ENCODE peak calls at places on chromosomes 1 and 21, in seven cellular contexts. A is HCT116, H is heart left ventricle, E is uterus, C is transverse colon, P is suprapubic skin, M is endothelial cell of umbilical vein. X is an unnamed sample.

GRCh38 chr21:15054089-15054488 is 10.7 kb downstream of the NRIP1 start:
- DNase-seq in A (no peak), H (no peak), E (no peak), C (peak; percentile 28), P (no peak), M (peak; percentile 25), X (no peak)

GRCh38 chr1:112465122-112465521 is 43.6 kb upstream of the WNT2B start:
- DNase-seq in A (no peak), H (no peak), E (no peak), C (no peak), P (no peak), M (peak; percentile 87), X (no peak)

GRCh38 chr1:14738235-14738634 is 139.8 kb downstream of the KAZN start:
- DNase-seq in A (no peak), H (no peak), E (no peak), C (no peak), P (no peak), M (no peak), X (no peak)

GRCh38 chr1:153567621-153568366 is 2.1 kb upstream of the S100A2 start:
- DNase-seq in A (peak; percentile 59), H (no peak), E (no peak), C (no peak), P (no peak), M (peak; percentile 39), X (no peak)

GRCh38 chr1:155978973-155979429 is 654 bp upstream of the ARHGEF2 start:
- DNase-seq in A (no peak), H (no peak), E (peak; percentile 56), C (peak; percentile 47), P (no peak), M (no peak), X (no peak)

GRCh38 chr1:5645929-5646328 is 346.3 kb downstream of the NPHP4 start:
- DNase-seq in A (no peak), H (no peak), E (no peak), C (no peak), P (no peak), M (no peak), X (no peak)

GRCh38 chr1:12636098-12636950 is 7.6 kb upstream of the AADACL4 start:
- DNase-seq in A (no peak), H (peak; percentile 76), E (peak; percentile 40), C (no peak), P (peak; percentile 72), M (peak; percentile 73), X (no peak)

GRCh38 chr1:42953182-42954180 is 5.2 kb downstream of the SLC2A1 start:
- DNase-seq in A (no peak), H (no peak), E (no peak), C (no peak), P (no peak), M (no peak), X (no peak)

GRCh38 chr1:117928881-117929339 is 511 bp downstream of the GDAP2 start:
- DNase-seq in A (peak; percentile 39), H (peak; percentile 74), E (peak; percentile 23), C (peak; percentile 67), P (peak; percentile 77), M (peak; percentile 70), X (peak; percentile 71)

GRCh38 chr1:90417139-90417538 is 300.0 kb downstream of the BARHL2 start:
- DNase-seq in A (no peak), H (no peak), E (no peak), C (no peak), P (no peak), M (no peak), X (no peak)

GRCh38 chr1:162538815-162539431 is 22.6 kb upstream of the UAP1 start:
- DNase-seq in A (peak; percentile 75), H (no peak), E (no peak), C (no peak), P (no peak), M (peak; percentile 84), X (no peak)

GRCh38 chr21:44785620-44786344 is 15.8 kb downstream of the UBE2G2 start:
- DNase-seq in A (no peak), H (no peak), E (no peak), C (no peak), P (no peak), M (no peak), X (no peak)

GRCh38 chr1:22825790-22826189 is 115.2 kb downstream of the EPHB2 start:
- DNase-seq in A (no peak), H (peak; percentile 40), E (no peak), C (no peak), P (no peak), M (no peak), X (no peak)

GRCh38 chr1:206080421-206080820 is 27.4 kb downstream of the RHEX start:
- DNase-seq in A (no peak), H (no peak), E (no peak), C (no peak), P (no peak), M (no peak), X (no peak)

GRCh38 chr1:193537266-193538003 is 351.0 kb upstream of the B3GALT2 start:
- DNase-seq in A (no peak), H (no peak), E (no peak), C (peak; percentile 54), P (no peak), M (no peak), X (peak; percentile 79)

GRCh38 chr1:232328496-232329102 is 301.3 kb downstream of the SIPA1L2 start:
- DNase-seq in A (no peak), H (no peak), E (no peak), C (no peak), P (no peak), M (no peak), X (no peak)

GRCh38 chr1:32071758-32072621 is 749 bp upstream of the TMEM39B start:
- DNase-seq in A (no peak), H (no peak), E (no peak), C (no peak), P (no peak), M (peak; percentile 95), X (no peak)

GRCh38 chr1:32068891-32069590 is 3.7 kb upstream of the TMEM39B start:
- DNase-seq in A (no peak), H (no peak), E (no peak), C (no peak), P (no peak), M (peak; percentile 13), X (no peak)

GRCh38 chr1:32073387-32074229 is 869 bp downstream of the TMEM39B start:
- DNase-seq in A (no peak), H (no peak), E (no peak), C (no peak), P (no peak), M (no peak), X (no peak)

GRCh38 chr1:32074841-32075240 is 2.1 kb downstream of the TMEM39B start:
- DNase-seq in A (no peak), H (no peak), E (no peak), C (no peak), P (no peak), M (no peak), X (no peak)

DNA sequence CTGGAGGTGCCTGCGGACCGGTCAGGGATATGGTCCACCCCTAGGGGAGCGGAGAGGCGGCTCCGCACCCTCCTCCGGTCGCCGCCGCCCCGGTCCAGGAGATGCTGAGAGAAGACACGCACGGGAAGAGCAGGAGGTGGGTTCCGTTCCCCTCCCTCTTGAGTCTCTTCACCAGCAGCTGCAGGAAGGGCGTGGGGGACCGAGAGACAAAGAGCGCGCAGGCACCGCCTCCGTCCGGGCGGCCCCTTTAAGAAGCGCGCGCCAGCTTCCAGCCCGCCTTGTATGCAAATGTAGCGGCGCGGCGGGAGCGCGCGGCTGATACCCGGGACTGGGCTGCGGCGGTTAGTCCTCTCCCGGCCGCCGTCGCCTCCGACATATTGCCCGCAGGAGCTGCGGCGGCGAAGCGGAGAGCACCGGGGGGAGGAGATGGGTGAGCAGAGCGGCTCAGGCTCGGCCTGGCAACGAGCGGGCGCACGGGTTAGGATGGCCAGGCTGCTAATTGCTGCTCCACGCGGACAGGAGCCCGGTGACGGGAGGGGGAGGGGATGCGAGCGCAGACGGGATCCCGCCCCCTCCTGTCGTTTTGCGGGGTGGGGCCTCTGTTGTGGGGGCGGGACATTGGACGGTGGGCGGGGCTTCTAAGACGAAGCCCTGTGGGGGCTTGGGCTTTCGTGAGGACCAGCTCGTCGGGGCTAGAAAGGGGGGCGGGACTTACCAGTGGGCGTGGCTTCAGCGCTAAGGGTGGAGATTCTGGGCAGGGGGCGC is at the start of gene TMEM39B:
- DNase-seq in A (peak; percentile 86), H (peak; percentile 98), E (peak; percentile 93), C (peak; percentile 95), P (peak; percentile 95), M (peak; percentile 94), X (peak; percentile 98)
- TF ChIP-seq POLR2A in A (peak; percentile 30), H (peak; percentile 51), E (peak; percentile 52), C (peak; percentile 44), P (peak; percentile 20), M (peak; percentile 76), X (peak; percentile 39)

GRCh38 chr1:19348441-19349198 is 36.5 kb downstream of the SLC66A1 start:
- DNase-seq in A (no peak), H (no peak), E (no peak), C (no peak), P (no peak), M (no peak), X (no peak)
- H3K36me3 ChIP-seq in A (no peaks in the 10 kb centered on the region), H (peaks cover 79% of the 10 kb centered on the region), E (no peaks in the 10 kb centered on the region), C (peaks cover 15% of the 10 kb centered on the region), P (peaks cover 61% of the 10 kb centered on the region), M (peaks cover 44% of the 10 kb centered on the region), X (no peaks in the 10 kb centered on the region)

GRCh38 chr1:35623832-35624231 is 17.5 kb downstream of the PSMB2 start:
- DNase-seq in A (no peak), H (no peak), E (no peak), C (no peak), P (no peak), M (no peak), X (no peak)

GRCh38 chr1:35619237-35620121 is 21.8 kb downstream of the PSMB2 start:
- DNase-seq in A (no peak), H (no peak), E (no peak), C (no peak), P (no peak), M (no peak), X (no peak)

GRCh38 chr1:35622510-35623171 is 18.7 kb downstream of the PSMB2 start:
- DNase-seq in A (no peak), H (no peak), E (no peak), C (no peak), P (no peak), M (no peak), X (no peak)
- H3K4me3 ChIP-seq in A (no peak overlapping the region), H (no peak overlapping the region), E (no peak overlapping the region), C (no peak overlapping the region), P (no peak overlapping the region), M (no peak overlapping the region), X (no peak overlapping the region)

DNA sequence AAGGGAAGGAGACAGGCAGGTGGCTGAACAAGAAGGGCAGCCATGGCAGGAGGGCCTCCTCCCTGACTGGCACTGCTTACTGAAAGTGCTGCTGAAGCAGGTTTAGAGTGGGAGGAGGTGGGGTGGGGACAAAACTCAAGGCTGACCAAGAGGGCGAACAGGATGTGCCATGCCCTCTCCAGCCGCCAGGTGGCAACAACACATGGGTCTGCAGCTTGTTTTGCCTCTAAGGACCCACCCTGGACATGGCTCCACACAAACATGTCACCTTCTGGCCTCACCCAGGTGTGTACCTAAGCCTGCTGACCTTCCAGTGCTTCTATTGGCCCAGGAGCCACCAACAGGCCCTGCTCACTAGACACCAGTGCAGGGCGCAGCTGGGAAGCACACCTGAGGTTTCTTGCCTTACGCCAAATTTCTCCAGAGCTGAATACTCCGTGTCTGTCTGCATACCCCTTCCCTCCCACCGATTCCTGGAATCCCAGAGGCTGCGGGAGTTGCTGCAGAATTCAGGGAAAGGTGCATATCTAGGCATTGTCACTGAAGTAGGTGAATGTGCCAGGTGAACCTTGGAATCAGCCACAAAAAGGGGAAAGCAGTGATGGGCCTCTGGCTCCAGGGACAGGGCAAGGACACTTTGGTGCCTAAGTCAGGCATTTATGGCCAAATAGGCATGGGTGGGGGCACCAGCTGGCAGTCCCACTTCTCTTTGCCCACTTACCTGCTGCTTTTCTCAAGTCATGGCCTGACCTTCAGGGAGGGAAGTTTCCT is 5.3 kb downstream of the PSRC1 start:
- DNase-seq in A (peak; percentile 69), H (peak; percentile 87), E (peak; percentile 73), C (peak; percentile 90), P (peak; percentile 80), M (peak; percentile 69), X (peak; percentile 93)
- TF ChIP-seq POLR2A in A (no peak), H (no peak), E (no peak), C (peak; percentile 15), P (no peak), M (no peak), X (no peak)